ENCODE peak calls at places on chromosome 21, in ten cellular contexts. One of them, this sample, is unnamed.

GRCh38 chr21:41610042-41610839 is 102.3 kb upstream of the TMPRSS2 start:
- DNase-seq in left ventricle myocardium inferior: peak; percentile 55
- DNase-seq in kidney epithelial cell: no peak
- DNase-seq in heart right ventricle: peak; percentile 40
- DNase-seq in A549: peak; percentile 33
- DNase-seq in fibroblast of mammary gland: peak; percentile 73
- DNase-seq in AG10803: peak; percentile 58
- DNase-seq in fibroblast of pulmonary artery: peak; percentile 74
- DNase-seq in tibial nerve: peak; percentile 71
- DNase-seq in astrocyte of the spinal cord: peak; percentile 56
- DNase-seq in this sample: peak; percentile 66

GRCh38 chr21:42527489-42528158 is 14.0 kb downstream of the SLC37A1 start:
- DNase-seq in left ventricle myocardium inferior: no peak
- DNase-seq in kidney epithelial cell: no peak
- DNase-seq in heart right ventricle: no peak
- DNase-seq in A549: no peak
- DNase-seq in fibroblast of mammary gland: no peak
- DNase-seq in AG10803: no peak
- DNase-seq in fibroblast of pulmonary artery: no peak
- DNase-seq in tibial nerve: no peak
- DNase-seq in astrocyte of the spinal cord: no peak
- DNase-seq in this sample: no peak

GRCh38 chr21:17428484-17428869 is 84.4 kb upstream of the CXADR start:
- DNase-seq in left ventricle myocardium inferior: no peak
- DNase-seq in kidney epithelial cell: no peak
- DNase-seq in heart right ventricle: no peak
- DNase-seq in A549: no peak
- DNase-seq in fibroblast of mammary gland: no peak
- DNase-seq in AG10803: no peak
- DNase-seq in fibroblast of pulmonary artery: no peak
- DNase-seq in tibial nerve: no peak
- DNase-seq in astrocyte of the spinal cord: no peak
- DNase-seq in this sample: no peak

GRCh38 chr21:42833439-42833815 is 45.9 kb downstream of the WDR4 start:
- DNase-seq in left ventricle myocardium inferior: no peak
- DNase-seq in kidney epithelial cell: no peak
- DNase-seq in heart right ventricle: peak; percentile 27
- DNase-seq in A549: peak; percentile 38
- DNase-seq in fibroblast of mammary gland: peak; percentile 19
- DNase-seq in AG10803: no peak
- DNase-seq in fibroblast of pulmonary artery: no peak
- DNase-seq in tibial nerve: no peak
- DNase-seq in astrocyte of the spinal cord: no peak
- DNase-seq in this sample: peak; percentile 50

GRCh38 chr21:36718951-36719501 is 20.1 kb downstream of the SIM2 start:
- DNase-seq in left ventricle myocardium inferior: no peak
- DNase-seq in kidney epithelial cell: no peak
- DNase-seq in heart right ventricle: no peak
- DNase-seq in A549: no peak
- DNase-seq in fibroblast of mammary gland: no peak
- DNase-seq in AG10803: peak; percentile 33
- DNase-seq in fibroblast of pulmonary artery: no peak
- DNase-seq in tibial nerve: no peak
- DNase-seq in astrocyte of the spinal cord: no peak
- DNase-seq in this sample: peak; percentile 66

GRCh38 chr21:38315155-38315554 is 58.4 kb downstream of the KCNJ15 start:
- DNase-seq in left ventricle myocardium inferior: no peak
- DNase-seq in kidney epithelial cell: no peak
- DNase-seq in heart right ventricle: no peak
- DNase-seq in A549: no peak
- DNase-seq in fibroblast of mammary gland: peak; percentile 82
- DNase-seq in AG10803: no peak
- DNase-seq in fibroblast of pulmonary artery: no peak
- DNase-seq in tibial nerve: no peak
- DNase-seq in astrocyte of the spinal cord: peak; percentile 58
- DNase-seq in this sample: no peak

GRCh38 chr21:17045214-17045835 is 467.5 kb upstream of the CXADR start:
- DNase-seq in left ventricle myocardium inferior: no peak
- DNase-seq in kidney epithelial cell: no peak
- DNase-seq in heart right ventricle: no peak
- DNase-seq in A549: no peak
- DNase-seq in fibroblast of mammary gland: peak; percentile 65
- DNase-seq in AG10803: peak; percentile 24
- DNase-seq in fibroblast of pulmonary artery: peak; percentile 58
- DNase-seq in tibial nerve: no peak
- DNase-seq in astrocyte of the spinal cord: peak; percentile 45
- DNase-seq in this sample: peak; percentile 38

GRCh38 chr21:32687946-32688345 is 39.9 kb downstream of the SYNJ1 start:
- DNase-seq in left ventricle myocardium inferior: no peak
- DNase-seq in kidney epithelial cell: no peak
- DNase-seq in heart right ventricle: no peak
- DNase-seq in A549: no peak
- DNase-seq in fibroblast of mammary gland: peak; percentile 1
- DNase-seq in AG10803: no peak
- DNase-seq in fibroblast of pulmonary artery: no peak
- DNase-seq in tibial nerve: no peak
- DNase-seq in astrocyte of the spinal cord: no peak
- DNase-seq in this sample: no peak

GRCh38 chr21:22063140-22063539 is 1064.9 kb downstream of the NCAM2 start:
- DNase-seq in left ventricle myocardium inferior: no peak
- DNase-seq in kidney epithelial cell: no peak
- DNase-seq in heart right ventricle: no peak
- DNase-seq in A549: no peak
- DNase-seq in fibroblast of mammary gland: no peak
- DNase-seq in AG10803: no peak
- DNase-seq in fibroblast of pulmonary artery: no peak
- DNase-seq in tibial nerve: no peak
- DNase-seq in astrocyte of the spinal cord: no peak
- DNase-seq in this sample: no peak

GRCh38 chr21:31509108-31510017 is 150.1 kb upstream of the SOD1 start:
- DNase-seq in left ventricle myocardium inferior: no peak
- DNase-seq in kidney epithelial cell: no peak
- DNase-seq in heart right ventricle: no peak
- DNase-seq in A549: peak; percentile 44
- DNase-seq in fibroblast of mammary gland: peak; percentile 32
- DNase-seq in AG10803: no peak
- DNase-seq in fibroblast of pulmonary artery: peak; percentile 14
- DNase-seq in tibial nerve: no peak
- DNase-seq in astrocyte of the spinal cord: peak; percentile 53
- DNase-seq in this sample: peak; percentile 86
- TF ChIP-seq CTCF in left ventricle myocardium inferior: no peak
- TF ChIP-seq CTCF in kidney epithelial cell: peak; percentile 38
- TF ChIP-seq CTCF in heart right ventricle: no peak
- TF ChIP-seq CTCF in A549: peak; percentile 7
- TF ChIP-seq CTCF in fibroblast of mammary gland: peak; percentile 8
- TF ChIP-seq CTCF in AG10803: no peak
- TF ChIP-seq CTCF in fibroblast of pulmonary artery: peak; percentile 7
- TF ChIP-seq CTCF in tibial nerve: no peak
- TF ChIP-seq CTCF in astrocyte of the spinal cord: peak; percentile 43
- TF ChIP-seq CTCF in this sample: peak; percentile 70

GRCh38 chr21:34511154-34511553 is 856 bp downstream of the KCNE1 start:
- DNase-seq in left ventricle myocardium inferior: no peak
- DNase-seq in kidney epithelial cell: no peak
- DNase-seq in heart right ventricle: no peak
- DNase-seq in A549: no peak
- DNase-seq in fibroblast of mammary gland: peak; percentile 52
- DNase-seq in AG10803: peak; percentile 42
- DNase-seq in fibroblast of pulmonary artery: no peak
- DNase-seq in tibial nerve: no peak
- DNase-seq in astrocyte of the spinal cord: no peak
- DNase-seq in this sample: peak; percentile 75
- H3K4me3 ChIP-seq in left ventricle myocardium inferior: no peak overlapping the region
- H3K4me3 ChIP-seq in kidney epithelial cell: no peak overlapping the region
- H3K4me3 ChIP-seq in heart right ventricle: no peak overlapping the region
- H3K4me3 ChIP-seq in A549: no peak overlapping the region
- H3K4me3 ChIP-seq in fibroblast of mammary gland: no peak overlapping the region
- H3K4me3 ChIP-seq in AG10803: no peak overlapping the region
- H3K4me3 ChIP-seq in fibroblast of pulmonary artery: no peak overlapping the region
- H3K4me3 ChIP-seq in tibial nerve: peak overlapping the region; percentile 34
- H3K4me3 ChIP-seq in astrocyte of the spinal cord: no peak overlapping the region
- H3K4me3 ChIP-seq in this sample: no peak overlapping the region

GRCh38 chr21:43873673-43874072 is 8.7 kb downstream of the AGPAT3 start:
- DNase-seq in left ventricle myocardium inferior: no peak
- DNase-seq in kidney epithelial cell: no peak
- DNase-seq in heart right ventricle: no peak
- DNase-seq in A549: no peak
- DNase-seq in fibroblast of mammary gland: no peak
- DNase-seq in AG10803: no peak
- DNase-seq in fibroblast of pulmonary artery: no peak
- DNase-seq in tibial nerve: no peak
- DNase-seq in astrocyte of the spinal cord: no peak
- DNase-seq in this sample: no peak
- TF ChIP-seq CTCF in left ventricle myocardium inferior: no peak
- TF ChIP-seq CTCF in kidney epithelial cell: no peak
- TF ChIP-seq CTCF in heart right ventricle: no peak
- TF ChIP-seq CTCF in A549: no peak
- TF ChIP-seq CTCF in fibroblast of mammary gland: no peak
- TF ChIP-seq CTCF in AG10803: no peak
- TF ChIP-seq CTCF in fibroblast of pulmonary artery: no peak
- TF ChIP-seq CTCF in tibial nerve: no peak
- TF ChIP-seq CTCF in astrocyte of the spinal cord: no peak
- TF ChIP-seq CTCF in this sample: no peak

DNA sequence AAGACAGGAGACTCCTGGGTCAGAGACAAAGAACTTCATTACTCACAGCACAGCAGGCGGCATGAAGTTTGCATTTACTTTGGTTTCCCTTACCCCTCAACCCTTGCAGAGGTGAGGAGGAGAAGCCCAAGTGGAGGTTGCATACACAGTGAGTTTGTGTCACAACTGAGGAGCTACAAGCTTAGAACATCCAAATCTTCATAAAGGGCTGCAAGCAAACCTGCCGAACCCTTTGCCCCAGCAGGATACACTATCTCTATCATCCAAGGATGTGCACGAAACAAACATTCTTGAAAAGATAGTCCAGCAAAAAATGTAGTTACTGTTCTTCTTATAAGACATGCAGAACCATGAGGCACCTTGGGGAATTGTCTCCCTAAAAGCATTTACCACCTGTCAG is 493.5 kb downstream of the SETD4 start:
- DNase-seq in left ventricle myocardium inferior: no peak
- DNase-seq in kidney epithelial cell: no peak
- DNase-seq in heart right ventricle: no peak
- DNase-seq in A549: no peak
- DNase-seq in fibroblast of mammary gland: no peak
- DNase-seq in AG10803: no peak
- DNase-seq in fibroblast of pulmonary artery: no peak
- DNase-seq in tibial nerve: no peak
- DNase-seq in astrocyte of the spinal cord: no peak
- DNase-seq in this sample: no peak
- H3K4me3 ChIP-seq in left ventricle myocardium inferior: no peak overlapping the region
- H3K4me3 ChIP-seq in kidney epithelial cell: no peak overlapping the region
- H3K4me3 ChIP-seq in heart right ventricle: no peak overlapping the region
- H3K4me3 ChIP-seq in A549: no peak overlapping the region
- H3K4me3 ChIP-seq in fibroblast of mammary gland: no peak overlapping the region
- H3K4me3 ChIP-seq in AG10803: no peak overlapping the region
- H3K4me3 ChIP-seq in fibroblast of pulmonary artery: no peak overlapping the region
- H3K4me3 ChIP-seq in tibial nerve: no peak overlapping the region
- H3K4me3 ChIP-seq in astrocyte of the spinal cord: no peak overlapping the region
- H3K4me3 ChIP-seq in this sample: no peak overlapping the region

DNA sequence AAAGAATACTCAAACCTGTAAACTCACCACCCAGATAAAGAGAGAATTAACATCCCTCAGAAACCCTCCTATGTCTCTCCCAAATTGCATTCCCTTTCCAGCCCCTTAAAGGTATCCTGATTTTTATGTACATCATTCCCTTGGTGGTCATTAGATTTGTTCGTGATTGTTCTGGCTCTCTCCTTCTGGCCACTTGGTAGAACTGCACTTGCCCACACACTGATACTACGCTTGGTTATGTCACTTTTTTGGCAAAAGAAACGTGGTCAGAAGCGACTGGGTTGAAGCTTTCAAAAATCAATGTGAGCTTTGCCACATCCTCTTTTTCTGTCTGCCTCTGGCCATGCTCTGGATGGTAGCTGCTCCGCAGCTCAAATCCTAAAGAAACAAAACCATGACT is 76.3 kb downstream of the KRTAP19-8 start:
- DNase-seq in left ventricle myocardium inferior: no peak
- DNase-seq in kidney epithelial cell: no peak
- DNase-seq in heart right ventricle: no peak
- DNase-seq in A549: no peak
- DNase-seq in fibroblast of mammary gland: no peak
- DNase-seq in AG10803: no peak
- DNase-seq in fibroblast of pulmonary artery: no peak
- DNase-seq in tibial nerve: no peak
- DNase-seq in astrocyte of the spinal cord: no peak
- DNase-seq in this sample: no peak
- TF ChIP-seq CTCF in left ventricle myocardium inferior: no peak
- TF ChIP-seq CTCF in kidney epithelial cell: no peak
- TF ChIP-seq CTCF in heart right ventricle: no peak
- TF ChIP-seq CTCF in A549: no peak
- TF ChIP-seq CTCF in fibroblast of mammary gland: no peak
- TF ChIP-seq CTCF in AG10803: no peak
- TF ChIP-seq CTCF in fibroblast of pulmonary artery: no peak
- TF ChIP-seq CTCF in tibial nerve: no peak
- TF ChIP-seq CTCF in astrocyte of the spinal cord: no peak
- TF ChIP-seq CTCF in this sample: no peak

GRCh38 chr21:44921928-44922327 is 1.2 kb upstream of the ITGB2 start:
- DNase-seq in left ventricle myocardium inferior: no peak
- DNase-seq in kidney epithelial cell: no peak
- DNase-seq in heart right ventricle: no peak
- DNase-seq in A549: no peak
- DNase-seq in fibroblast of mammary gland: no peak
- DNase-seq in AG10803: no peak
- DNase-seq in fibroblast of pulmonary artery: no peak
- DNase-seq in tibial nerve: no peak
- DNase-seq in astrocyte of the spinal cord: no peak
- DNase-seq in this sample: no peak
- H3K4me3 ChIP-seq in left ventricle myocardium inferior: no peak overlapping the region
- H3K4me3 ChIP-seq in kidney epithelial cell: no peak overlapping the region
- H3K4me3 ChIP-seq in heart right ventricle: no peak overlapping the region
- H3K4me3 ChIP-seq in A549: no peak overlapping the region
- H3K4me3 ChIP-seq in fibroblast of mammary gland: no peak overlapping the region
- H3K4me3 ChIP-seq in AG10803: no peak overlapping the region
- H3K4me3 ChIP-seq in fibroblast of pulmonary artery: no peak overlapping the region
- H3K4me3 ChIP-seq in tibial nerve: no peak overlapping the region
- H3K4me3 ChIP-seq in astrocyte of the spinal cord: no peak overlapping the region
- H3K4me3 ChIP-seq in this sample: no peak overlapping the region